ENCODE peak calls at places on chromosomes 11 and 22, in five cellular contexts. H is H1, A is NT2/D1, O is HEK293T, B is HepG2. R is an unnamed sample.

GRCh38 chr11:87252869-87253268 is 215.1 kb downstream of the TMEM135 start:
- DNase-seq in O (no peak), H (no peak), B (no peak), A (no peak), R (no peak)

GRCh38 chr11:99410636-99411035 is 389.9 kb downstream of the CNTN5 start:
- DNase-seq in H (no peak), A (no peak), B (no peak), O (no peak), R (no peak)

GRCh38 chr11:38226684-38227083 is 1628.6 kb upstream of the RAG2 start:
- DNase-seq in B (no peak), O (no peak), A (no peak), H (no peak), R (no peak)

GRCh38 chr11:2298795-2299747 is 2.6 kb downstream of the C11orf21 start:
- DNase-seq in B (peak; percentile 63), O (peak; percentile 35), H (peak; percentile 25), A (peak; percentile 47), R (no peak)

GRCh38 chr11:119704849-119705248 is 24.2 kb downstream of the NECTIN1 start:
- DNase-seq in H (no peak), O (no peak), B (no peak), A (no peak), R (no peak)

GRCh38 chr11:73113426-73113825 is 28.7 kb downstream of the FCHSD2 start:
- DNase-seq in H (no peak), A (no peak), O (no peak), B (no peak), R (no peak)

GRCh38 chr22:29147241-29147919 is 58.3 kb upstream of the EMID1 start:
- DNase-seq in O (no peak), H (no peak), A (no peak), B (no peak), R (no peak)

GRCh38 chr11:116357769-116358544 is 414.8 kb downstream of the BUD13 start:
- DNase-seq in H (peak; percentile 85), B (no peak), A (peak; percentile 42), O (no peak), R (no peak)

GRCh38 chr11:7227724-7228123 is 24.0 kb upstream of the SYT9 start:
- DNase-seq in H (no peak), O (no peak), B (no peak), A (no peak), R (no peak)

GRCh38 chr11:65440831-65441499 is 18.4 kb downstream of the NEAT1 start:
- DNase-seq in O (no peak), H (no peak), B (no peak), A (no peak), R (peak; percentile 98)

GRCh38 chr22:29765905-29766631 is 739 bp downstream of the ZMAT5 start:
- DNase-seq in A (no peak), O (no peak), B (peak; percentile 81), H (no peak), R (no peak)

GRCh38 chr22:38249803-38250641 is 22.8 kb downstream of the TMEM184B start:
- DNase-seq in H (no peak), O (no peak), A (no peak), B (no peak), R (no peak)

GRCh38 chr11:133833101-133833898 is 12.0 kb downstream of the SPATA19 start:
- DNase-seq in H (no peak), O (no peak), A (no peak), B (no peak), R (no peak)

GRCh38 chr11:34749666-34750659 is 129.1 kb downstream of the EHF start:
- DNase-seq in A (no peak), O (no peak), H (no peak), B (no peak), R (no peak)

GRCh38 chr11:17767301-17767885 is 32.8 kb downstream of the KCNC1 start:
- DNase-seq in O (no peak), A (no peak), H (no peak), B (no peak), R (no peak)

GRCh38 chr11:18064035-18064434 is 18.0 kb upstream of the TPH1 start:
- DNase-seq in A (no peak), O (no peak), H (no peak), B (no peak), R (no peak)

GRCh38 chr22:33116846-33117547 is 58.8 kb upstream of the SYN3 start:
- DNase-seq in H (no peak), B (no peak), A (peak; percentile 3), O (no peak), R (no peak)

GRCh38 chr11:118313242-118313641 is 8.7 kb downstream of the CD3E start:
- DNase-seq in H (no peak), O (no peak), A (no peak), B (no peak), R (no peak)

GRCh38 chr11:47083913-47084312 is 92.8 kb downstream of the ARFGAP2 start:
- DNase-seq in O (no peak), B (no peak), H (no peak), A (no peak), R (peak; percentile 13)

GRCh38 chr11:109728056-109728455 is 306.1 kb downstream of the C11orf87 start:
- DNase-seq in H (no peak), B (peak; percentile 28), O (no peak), A (no peak), R (no peak)

GRCh38 chr11:16945671-16946469 is 68.3 kb downstream of the PLEKHA7 start:
- DNase-seq in A (no peak), H (no peak), B (peak; percentile 68), O (peak; percentile 70), R (peak; percentile 61)

GRCh38 chr11:41245704-41246398 is 213.6 kb downstream of the LRRC4C start:
- DNase-seq in O (no peak), A (no peak), B (no peak), H (no peak), R (no peak)

GRCh38 chr22:29330753-29331152 is 15.3 kb upstream of the RASL10A start:
- DNase-seq in A (no peak), O (no peak), B (no peak), H (no peak), R (no peak)

GRCh38 chr11:128587415-128587814 is at the start of gene ETS1:
- DNase-seq in O (no peak), B (no peak), A (no peak), H (no peak), R (no peak)

GRCh38 chr22:42069801-42070516 is 653 bp downstream of the NAGA start:
- DNase-seq in H (no peak), A (no peak), O (peak; percentile 16), B (no peak), R (no peak)

GRCh38 chr22:42068351-42068730 is 2.3 kb downstream of the NAGA start:
- DNase-seq in A (no peak), H (no peak), O (no peak), B (no peak), R (no peak)

GRCh38 chr22:42066937-42067336 is 3.7 kb downstream of the NAGA start:
- DNase-seq in B (no peak), A (no peak), O (no peak), H (no peak), R (no peak)

GRCh38 chr22:42066133-42066761 is 4.4 kb downstream of the NAGA start:
- DNase-seq in B (no peak), H (no peak), O (no peak), A (no peak), R (no peak)

GRCh38 chr22:42067706-42068350 is 2.8 kb downstream of the NAGA start:
- DNase-seq in B (no peak), H (no peak), O (no peak), A (no peak), R (no peak)
- TF ChIP-seq SUZ12 in B (no peak), H (no peak), O (no peak), A (no peak), R (no peak)

GRCh38 chr11:23924226-23924625 is 572.6 kb upstream of the LUZP2 start:
- DNase-seq in H (no peak), A (no peak), O (no peak), B (no peak), R (no peak)
- TF ChIP-seq SUZ12 in H (no peak), A (no peak), O (no peak), B (no peak), R (no peak)

DNA sequence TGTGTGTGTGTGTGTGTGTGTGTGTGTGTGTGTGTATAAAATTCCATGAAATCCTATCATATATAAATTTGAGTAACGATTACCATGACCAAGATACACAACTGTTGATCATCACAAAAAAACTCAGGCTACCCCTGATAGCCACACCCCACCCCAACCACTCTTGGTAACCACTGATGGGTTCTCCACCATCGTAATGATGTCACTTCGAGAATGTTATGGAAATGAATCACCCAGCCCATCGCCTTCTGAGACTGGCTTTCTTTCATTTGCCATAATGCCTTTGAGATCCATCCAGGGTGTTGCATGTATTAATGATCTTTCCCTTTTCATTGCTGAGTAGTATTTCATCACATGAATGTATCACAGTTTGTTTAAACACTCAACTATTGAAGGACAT is 496.0 kb downstream of the MIAT start:
- DNase-seq in O (no peak), H (no peak), A (no peak), B (no peak), R (no peak)
- TF ChIP-seq SUZ12 in O (no peak), H (no peak), A (no peak), B (no peak), R (no peak)

GRCh38 chr22:46081036-46081830 is 69.1 kb upstream of the PPARA start:
- DNase-seq in O (no peak), B (no peak), H (no peak), A (no peak), R (no peak)
- TF ChIP-seq SUZ12 in O (no peak), B (no peak), H (no peak), A (no peak), R (no peak)

GRCh38 chr11:70435361-70435760 is 37.0 kb downstream of the CTTN start:
- DNase-seq in O (no peak), B (no peak), H (no peak), A (no peak), R (no peak)

GRCh38 chr11:70435765-70436500 is 37.6 kb downstream of the CTTN start:
- DNase-seq in B (no peak), A (no peak), H (no peak), O (no peak), R (no peak)

GRCh38 chr11:70434813-70435300 is 36.5 kb downstream of the CTTN start:
- DNase-seq in A (no peak), H (no peak), B (no peak), O (no peak), R (no peak)

GRCh38 chr11:70436501-70436860 is 38.2 kb downstream of the CTTN start:
- DNase-seq in O (no peak), H (no peak), A (no peak), B (no peak), R (no peak)

GRCh38 chr11:70437111-70437784 is 38.9 kb downstream of the CTTN start:
- DNase-seq in O (no peak), B (no peak), H (no peak), A (no peak), R (peak; percentile 56)
- TF ChIP-seq SUZ12 in O (no peak), B (no peak), H (no peak), A (no peak), R (no peak)